ENCODE peak calls at places on chromosome 9, in six cellular contexts. One of them, this sample, is unnamed.

GRCh38 chr9:113468716-113469448 is 5.4 kb downstream of the RGS3 start:
- DNase-seq in IMR-90: no peak
- DNase-seq in H9: no peak
- DNase-seq in H1: peak; percentile 27
- DNase-seq in neuronal stem cell: no peak
- DNase-seq in mesenchymal stem cell: no peak
- DNase-seq in this sample: no peak

GRCh38 chr9:35341585-35341984 is 148.3 kb upstream of the RUSC2 start:
- DNase-seq in neuronal stem cell: no peak
- DNase-seq in H1: no peak
- DNase-seq in IMR-90: peak; percentile 85
- DNase-seq in H9: peak; percentile 43
- DNase-seq in mesenchymal stem cell: peak; percentile 61
- DNase-seq in this sample: no peak

GRCh38 chr9:87342743-87343142 is 154.9 kb upstream of the DAPK1 start:
- DNase-seq in neuronal stem cell: no peak
- DNase-seq in mesenchymal stem cell: no peak
- DNase-seq in H1: no peak
- DNase-seq in H9: no peak
- DNase-seq in IMR-90: no peak
- DNase-seq in this sample: no peak

GRCh38 chr9:97594414-97594921 is 38.7 kb downstream of the TSTD2 start:
- DNase-seq in IMR-90: no peak
- DNase-seq in H9: no peak
- DNase-seq in mesenchymal stem cell: no peak
- DNase-seq in H1: no peak
- DNase-seq in neuronal stem cell: no peak
- DNase-seq in this sample: no peak

GRCh38 chr9:132418743-132419363 is 8.8 kb downstream of the CFAP77 start:
- DNase-seq in IMR-90: no peak
- DNase-seq in neuronal stem cell: no peak
- DNase-seq in mesenchymal stem cell: no peak
- DNase-seq in H1: no peak
- DNase-seq in H9: no peak
- DNase-seq in this sample: no peak

GRCh38 chr9:41229408-41230401 is 40.6 kb upstream of the ZNG1F start:
- DNase-seq in mesenchymal stem cell: peak; percentile 9
- DNase-seq in neuronal stem cell: no peak
- DNase-seq in IMR-90: peak; percentile 36
- DNase-seq in H1: no peak
- DNase-seq in H9: peak; percentile 54
- DNase-seq in this sample: no peak

GRCh38 chr9:28179893-28180292 is 606.6 kb upstream of the C9orf72 start:
- DNase-seq in neuronal stem cell: no peak
- DNase-seq in IMR-90: no peak
- DNase-seq in H1: no peak
- DNase-seq in mesenchymal stem cell: no peak
- DNase-seq in H9: no peak
- DNase-seq in this sample: no peak

GRCh38 chr9:22134390-22134789 is 125.3 kb upstream of the CDKN2B start:
- DNase-seq in H1: no peak
- DNase-seq in mesenchymal stem cell: no peak
- DNase-seq in IMR-90: no peak
- DNase-seq in H9: no peak
- DNase-seq in neuronal stem cell: no peak
- DNase-seq in this sample: no peak

GRCh38 chr9:136080716-136081112 is 14.4 kb downstream of the NACC2 start:
- DNase-seq in mesenchymal stem cell: no peak
- DNase-seq in H9: peak; percentile 24
- DNase-seq in H1: no peak
- DNase-seq in neuronal stem cell: no peak
- DNase-seq in IMR-90: no peak
- DNase-seq in this sample: no peak

GRCh38 chr9:107024193-107024592 is 161.2 kb downstream of the ZNF462 start:
- DNase-seq in IMR-90: no peak
- DNase-seq in mesenchymal stem cell: no peak
- DNase-seq in H1: no peak
- DNase-seq in neuronal stem cell: no peak
- DNase-seq in H9: no peak
- DNase-seq in this sample: no peak

GRCh38 chr9:84950879-84951811 is 281.6 kb downstream of the NTRK2 start:
- DNase-seq in H9: no peak
- DNase-seq in mesenchymal stem cell: no peak
- DNase-seq in neuronal stem cell: no peak
- DNase-seq in IMR-90: no peak
- DNase-seq in H1: no peak
- DNase-seq in this sample: no peak

GRCh38 chr9:94740191-94740874 is 13.8 kb downstream of the AOPEP start:
- DNase-seq in IMR-90: no peak
- DNase-seq in neuronal stem cell: no peak
- DNase-seq in H9: no peak
- DNase-seq in H1: no peak
- DNase-seq in mesenchymal stem cell: no peak
- DNase-seq in this sample: no peak

GRCh38 chr9:80586786-80587185 is 1015.0 kb downstream of the TLE4 start:
- DNase-seq in IMR-90: no peak
- DNase-seq in neuronal stem cell: no peak
- DNase-seq in mesenchymal stem cell: no peak
- DNase-seq in H9: no peak
- DNase-seq in H1: no peak
- DNase-seq in this sample: no peak

GRCh38 chr9:10274156-10274555 is 338.6 kb downstream of the PTPRD start:
- DNase-seq in H9: no peak
- DNase-seq in neuronal stem cell: no peak
- DNase-seq in IMR-90: no peak
- DNase-seq in mesenchymal stem cell: peak; percentile 47
- DNase-seq in H1: no peak
- DNase-seq in this sample: no peak

GRCh38 chr9:126532019-126532462 is 81.7 kb upstream of the LMX1B start:
- DNase-seq in H1: no peak
- DNase-seq in mesenchymal stem cell: peak; percentile 51
- DNase-seq in neuronal stem cell: no peak
- DNase-seq in H9: peak; percentile 25
- DNase-seq in IMR-90: no peak
- DNase-seq in this sample: peak; percentile 85

GRCh38 chr9:20693068-20693467 is 9.0 kb downstream of the FOCAD start:
- DNase-seq in mesenchymal stem cell: peak; percentile 68
- DNase-seq in H1: no peak
- DNase-seq in H9: no peak
- DNase-seq in neuronal stem cell: no peak
- DNase-seq in IMR-90: no peak
- DNase-seq in this sample: peak; percentile 49

GRCh38 chr9:21579209-21579608 is 97.1 kb upstream of the IFNE start:
- DNase-seq in IMR-90: peak; percentile 10
- DNase-seq in H1: no peak
- DNase-seq in neuronal stem cell: no peak
- DNase-seq in H9: no peak
- DNase-seq in mesenchymal stem cell: peak; percentile 20
- DNase-seq in this sample: no peak

GRCh38 chr9:122888480-122888879 is 16.7 kb downstream of the RC3H2 start:
- DNase-seq in H9: no peak
- DNase-seq in neuronal stem cell: no peak
- DNase-seq in H1: no peak
- DNase-seq in mesenchymal stem cell: no peak
- DNase-seq in IMR-90: no peak
- DNase-seq in this sample: no peak

GRCh38 chr9:95110956-95111525 is 206.5 kb downstream of the FANCC start:
- DNase-seq in IMR-90: no peak
- DNase-seq in neuronal stem cell: no peak
- DNase-seq in H9: no peak
- DNase-seq in H1: no peak
- DNase-seq in mesenchymal stem cell: no peak
- DNase-seq in this sample: no peak

GRCh38 chr9:129823163-129823933 is 588 bp downstream of the TOR1A start:
- DNase-seq in mesenchymal stem cell: peak; percentile 46
- DNase-seq in H9: peak; percentile 55
- DNase-seq in neuronal stem cell: no peak
- DNase-seq in IMR-90: peak; percentile 27
- DNase-seq in H1: peak; percentile 55
- DNase-seq in this sample: no peak
- H4K8ac ChIP-seq in mesenchymal stem cell: peak overlapping the region; percentile 86
- H4K8ac ChIP-seq in H9: no peak overlapping the region
- H4K8ac ChIP-seq in neuronal stem cell: peak overlapping the region; percentile 98
- H4K8ac ChIP-seq in IMR-90: peak overlapping the region; percentile 17
- H4K8ac ChIP-seq in H1: peak overlapping the region; percentile 92
- H4K8ac ChIP-seq in this sample: peak overlapping the region; percentile 99

GRCh38 chr9:69411246-69411645 is 86.2 kb downstream of the ENTREP1 start:
- DNase-seq in neuronal stem cell: no peak
- DNase-seq in mesenchymal stem cell: no peak
- DNase-seq in IMR-90: no peak
- DNase-seq in H1: no peak
- DNase-seq in H9: no peak
- DNase-seq in this sample: no peak

GRCh38 chr9:69411931-69412740 is 87.1 kb downstream of the ENTREP1 start:
- DNase-seq in H1: no peak
- DNase-seq in neuronal stem cell: no peak
- DNase-seq in H9: no peak
- DNase-seq in mesenchymal stem cell: no peak
- DNase-seq in IMR-90: no peak
- DNase-seq in this sample: no peak

DNA sequence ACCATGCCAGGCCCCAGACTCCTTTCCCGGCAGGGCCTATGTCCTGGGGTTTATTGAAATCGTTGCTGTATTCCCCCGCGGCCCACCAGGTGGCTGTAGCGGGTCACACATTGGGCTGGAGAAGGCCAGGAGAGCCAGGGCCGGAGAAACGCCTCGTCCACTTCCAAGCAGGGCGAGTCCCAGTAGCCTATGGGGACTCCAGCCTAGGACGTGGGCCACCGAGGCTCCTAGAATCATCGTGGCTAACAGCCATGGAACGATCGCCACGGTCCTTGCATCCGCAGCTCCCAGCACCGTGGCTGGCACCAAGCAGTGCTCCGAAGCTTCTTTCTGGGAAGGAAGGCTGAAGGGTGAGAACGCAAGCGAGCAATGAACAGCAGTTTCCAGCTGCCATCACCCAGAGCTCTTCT is 87.7 kb downstream of the ENTREP1 start:
- DNase-seq in mesenchymal stem cell: peak; percentile 62
- DNase-seq in H9: peak; percentile 94
- DNase-seq in IMR-90: peak; percentile 52
- DNase-seq in H1: peak; percentile 88
- DNase-seq in neuronal stem cell: peak; percentile 58
- DNase-seq in this sample: peak; percentile 51
- H2AFZ ChIP-seq in mesenchymal stem cell: no peak overlapping the region
- H2AFZ ChIP-seq in H9: peak overlapping the region; percentile 14
- H2AFZ ChIP-seq in IMR-90: peak overlapping the region; percentile 86
- H2AFZ ChIP-seq in H1: peak overlapping the region; percentile 98
- H2AFZ ChIP-seq in neuronal stem cell: peak overlapping the region; percentile 84
- H2AFZ ChIP-seq in this sample: no peak overlapping the region

DNA sequence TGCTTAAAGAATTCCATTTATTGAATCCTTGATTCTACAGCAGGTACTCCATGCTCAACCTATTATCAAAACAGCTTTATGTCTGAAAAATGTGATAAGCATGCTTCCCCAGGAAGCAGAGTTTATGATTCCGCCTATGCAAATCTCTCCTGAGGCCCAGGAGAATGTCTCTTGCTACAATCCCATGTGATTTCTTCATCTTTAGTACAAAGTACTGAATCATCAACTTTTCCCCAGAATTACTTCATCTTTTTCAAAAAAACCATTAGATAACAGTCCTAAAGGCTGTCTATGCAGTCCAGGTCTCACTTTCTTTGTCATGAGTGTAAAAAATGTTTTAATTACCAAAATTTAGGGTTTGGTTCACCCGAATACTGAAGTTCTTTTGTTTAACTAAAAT is 130.2 kb upstream of the ADAMTSL1 start:
- DNase-seq in mesenchymal stem cell: peak; percentile 47
- DNase-seq in IMR-90: peak; percentile 68
- DNase-seq in H9: no peak
- DNase-seq in neuronal stem cell: no peak
- DNase-seq in H1: no peak
- DNase-seq in this sample: no peak
- H4K8ac ChIP-seq in mesenchymal stem cell: no peak overlapping the region
- H4K8ac ChIP-seq in IMR-90: no peak overlapping the region
- H4K8ac ChIP-seq in H9: no peak overlapping the region
- H4K8ac ChIP-seq in neuronal stem cell: no peak overlapping the region
- H4K8ac ChIP-seq in H1: no peak overlapping the region
- H4K8ac ChIP-seq in this sample: no peak overlapping the region

GRCh38 chr9:112338561-112338960 is 5.1 kb upstream of the PTBP3 start:
- DNase-seq in H9: no peak
- DNase-seq in mesenchymal stem cell: peak; percentile 48
- DNase-seq in neuronal stem cell: no peak
- DNase-seq in H1: no peak
- DNase-seq in IMR-90: peak; percentile 70
- DNase-seq in this sample: peak; percentile 78

GRCh38 chr9:112337547-112337946 is 4.1 kb upstream of the PTBP3 start:
- DNase-seq in IMR-90: no peak
- DNase-seq in mesenchymal stem cell: no peak
- DNase-seq in neuronal stem cell: no peak
- DNase-seq in H9: no peak
- DNase-seq in H1: no peak
- DNase-seq in this sample: peak; percentile 38

GRCh38 chr9:112339886-112340285 is 6.5 kb upstream of the PTBP3 start:
- DNase-seq in IMR-90: no peak
- DNase-seq in H9: no peak
- DNase-seq in neuronal stem cell: no peak
- DNase-seq in mesenchymal stem cell: no peak
- DNase-seq in H1: no peak
- DNase-seq in this sample: no peak

GRCh38 chr9:112341741-112342140 is 8.3 kb upstream of the PTBP3 start:
- DNase-seq in H9: no peak
- DNase-seq in H1: no peak
- DNase-seq in neuronal stem cell: no peak
- DNase-seq in IMR-90: peak; percentile 37
- DNase-seq in mesenchymal stem cell: no peak
- DNase-seq in this sample: peak; percentile 79
- H2AFZ ChIP-seq in H9: peak overlapping the region; percentile 14
- H2AFZ ChIP-seq in H1: peak overlapping the region; percentile 68
- H2AFZ ChIP-seq in neuronal stem cell: peak overlapping the region; percentile 1
- H2AFZ ChIP-seq in IMR-90: peak overlapping the region; percentile 39
- H2AFZ ChIP-seq in mesenchymal stem cell: peak overlapping the region; percentile 53
- H2AFZ ChIP-seq in this sample: no peak overlapping the region

DNA sequence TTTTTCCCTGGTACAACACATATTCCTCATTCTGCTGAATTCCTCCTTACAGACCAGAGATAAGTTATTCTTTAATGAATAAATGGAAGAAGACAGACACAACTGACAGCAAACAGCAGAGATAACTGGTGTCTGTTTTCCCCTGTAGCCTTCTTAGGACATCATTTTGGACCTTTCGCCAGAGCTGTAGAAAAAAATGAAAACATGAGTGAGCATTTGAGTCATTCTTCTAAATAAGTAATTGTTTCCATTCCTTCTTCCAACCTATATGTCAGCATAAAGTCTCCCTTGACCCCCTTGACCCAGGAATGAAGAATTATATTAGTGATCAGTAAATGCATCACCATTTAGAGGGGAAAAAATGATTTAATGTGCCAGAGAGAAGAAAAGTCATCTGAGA is 596.8 kb downstream of the PSAT1 start:
- DNase-seq in IMR-90: no peak
- DNase-seq in mesenchymal stem cell: no peak
- DNase-seq in H9: no peak
- DNase-seq in H1: no peak
- DNase-seq in neuronal stem cell: no peak
- DNase-seq in this sample: no peak
- H4K8ac ChIP-seq in IMR-90: no peak overlapping the region
- H4K8ac ChIP-seq in mesenchymal stem cell: no peak overlapping the region
- H4K8ac ChIP-seq in H9: no peak overlapping the region
- H4K8ac ChIP-seq in H1: no peak overlapping the region
- H4K8ac ChIP-seq in neuronal stem cell: no peak overlapping the region
- H4K8ac ChIP-seq in this sample: no peak overlapping the region

This sample was measured in trophoblast cell.